ENCODE peak calls at places on chromosomes 2 and 18, in seven cellular contexts. One of them, this sample, is unnamed.

GRCh38 chr2:74440378-74441110 is 1.2 kb downstream of the RTKN start:
- DNase-seq in HCT116: peak
- DNase-seq in K562: peak
- DNase-seq in GM12878: no peak
- DNase-seq in H1: peak
- DNase-seq in HepG2: peak
- DNase-seq in SK-N-SH: peak
- DNase-seq in this sample: peak

GRCh38 chr2:41782306-41783158 is 265.3 kb upstream of the PKDCC start:
- DNase-seq in SK-N-SH: peak
- DNase-seq in K562: peak
- DNase-seq in GM12878: peak
- DNase-seq in H1: no peak
- DNase-seq in HCT116: peak
- DNase-seq in HepG2: peak
- DNase-seq in this sample: peak

GRCh38 chr2:161796192-161796591 is 172.0 kb downstream of the SLC4A10 start:
- DNase-seq in GM12878: no peak
- DNase-seq in HepG2: peak
- DNase-seq in SK-N-SH: no peak
- DNase-seq in HCT116: no peak
- DNase-seq in H1: no peak
- DNase-seq in K562: no peak
- DNase-seq in this sample: no peak

GRCh38 chr2:84643991-84644390 is 127.7 kb downstream of the DNAH6 start:
- DNase-seq in K562: no peak
- DNase-seq in HepG2: no peak
- DNase-seq in HCT116: no peak
- DNase-seq in H1: no peak
- DNase-seq in SK-N-SH: no peak
- DNase-seq in GM12878: no peak
- DNase-seq in this sample: no peak

GRCh38 chr18:40866013-40866644 is 1088.9 kb upstream of the PIK3C3 start:
- DNase-seq in HCT116: no peak
- DNase-seq in H1: no peak
- DNase-seq in HepG2: no peak
- DNase-seq in SK-N-SH: no peak
- DNase-seq in K562: no peak
- DNase-seq in GM12878: no peak
- DNase-seq in this sample: no peak

GRCh38 chr2:68766378-68766845 is 31.8 kb downstream of the ARHGAP25 start:
- DNase-seq in H1: no peak
- DNase-seq in K562: no peak
- DNase-seq in SK-N-SH: no peak
- DNase-seq in GM12878: no peak
- DNase-seq in HepG2: no peak
- DNase-seq in HCT116: no peak
- DNase-seq in this sample: no peak

GRCh38 chr2:28419003-28419704 is 26.5 kb downstream of the FOSL2 start:
- DNase-seq in H1: no peak
- DNase-seq in HepG2: peak
- DNase-seq in K562: peak
- DNase-seq in HCT116: no peak
- DNase-seq in SK-N-SH: no peak
- DNase-seq in GM12878: no peak
- DNase-seq in this sample: no peak

GRCh38 chr2:165877565-165878550 is 75.7 kb downstream of the TTC21B start:
- DNase-seq in H1: no peak
- DNase-seq in SK-N-SH: no peak
- DNase-seq in HepG2: no peak
- DNase-seq in K562: no peak
- DNase-seq in GM12878: peak
- DNase-seq in HCT116: no peak
- DNase-seq in this sample: no peak

GRCh38 chr2:101762451-101763171 is 65.1 kb downstream of the MAP4K4 start:
- DNase-seq in HCT116: no peak
- DNase-seq in H1: no peak
- DNase-seq in HepG2: no peak
- DNase-seq in K562: no peak
- DNase-seq in GM12878: no peak
- DNase-seq in SK-N-SH: no peak
- DNase-seq in this sample: no peak

GRCh38 chr2:157504623-157505022 is 60.7 kb upstream of the CYTIP start:
- DNase-seq in K562: no peak
- DNase-seq in SK-N-SH: no peak
- DNase-seq in HepG2: no peak
- DNase-seq in GM12878: no peak
- DNase-seq in HCT116: no peak
- DNase-seq in H1: no peak
- DNase-seq in this sample: no peak

GRCh38 chr2:62142054-62142453 is 53.9 kb upstream of the B3GNT2 start:
- DNase-seq in K562: no peak
- DNase-seq in H1: no peak
- DNase-seq in HepG2: no peak
- DNase-seq in HCT116: no peak
- DNase-seq in SK-N-SH: no peak
- DNase-seq in GM12878: peak
- DNase-seq in this sample: no peak

GRCh38 chr2:18999198-18999597 is 359.2 kb downstream of the OSR1 start:
- DNase-seq in GM12878: no peak
- DNase-seq in SK-N-SH: no peak
- DNase-seq in K562: no peak
- DNase-seq in HCT116: no peak
- DNase-seq in HepG2: no peak
- DNase-seq in H1: no peak
- DNase-seq in this sample: no peak

GRCh38 chr2:40178971-40179370 is 272.9 kb downstream of the SLC8A1 start:
- DNase-seq in HepG2: no peak
- DNase-seq in GM12878: no peak
- DNase-seq in HCT116: no peak
- DNase-seq in SK-N-SH: no peak
- DNase-seq in H1: no peak
- DNase-seq in K562: no peak
- DNase-seq in this sample: no peak

GRCh38 chr2:216195565-216195978 is 86.4 kb downstream of the XRCC5 start:
- DNase-seq in GM12878: no peak
- DNase-seq in HCT116: no peak
- DNase-seq in K562: no peak
- DNase-seq in H1: no peak
- DNase-seq in HepG2: no peak
- DNase-seq in SK-N-SH: no peak
- DNase-seq in this sample: no peak

GRCh38 chr2:156625360-156625995 is 189.3 kb downstream of the GPD2 start:
- DNase-seq in SK-N-SH: no peak
- DNase-seq in H1: no peak
- DNase-seq in HCT116: no peak
- DNase-seq in K562: no peak
- DNase-seq in HepG2: no peak
- DNase-seq in GM12878: no peak
- DNase-seq in this sample: no peak

GRCh38 chr2:52084760-52085159 is 1052.8 kb upstream of the NRXN1 start:
- DNase-seq in SK-N-SH: no peak
- DNase-seq in HCT116: peak
- DNase-seq in K562: no peak
- DNase-seq in H1: no peak
- DNase-seq in GM12878: no peak
- DNase-seq in HepG2: no peak
- DNase-seq in this sample: no peak

GRCh38 chr18:10215444-10215843 is 239.0 kb upstream of the APCDD1 start:
- DNase-seq in GM12878: no peak
- DNase-seq in HepG2: no peak
- DNase-seq in SK-N-SH: no peak
- DNase-seq in K562: no peak
- DNase-seq in HCT116: no peak
- DNase-seq in H1: no peak
- DNase-seq in this sample: no peak

GRCh38 chr18:58540381-58540943 is 88.4 kb downstream of the ALPK2 start:
- DNase-seq in HepG2: no peak
- DNase-seq in K562: no peak
- DNase-seq in H1: no peak
- DNase-seq in GM12878: no peak
- DNase-seq in HCT116: no peak
- DNase-seq in SK-N-SH: no peak
- DNase-seq in this sample: no peak

GRCh38 chr18:58541137-58541788 is 87.6 kb downstream of the ALPK2 start:
- DNase-seq in HepG2: no peak
- DNase-seq in SK-N-SH: no peak
- DNase-seq in H1: peak
- DNase-seq in K562: no peak
- DNase-seq in GM12878: no peak
- DNase-seq in HCT116: peak
- DNase-seq in this sample: no peak

GRCh38 chr18:58539659-58540380 is 89.1 kb downstream of the ALPK2 start:
- DNase-seq in H1: no peak
- DNase-seq in SK-N-SH: no peak
- DNase-seq in HepG2: peak
- DNase-seq in K562: no peak
- DNase-seq in GM12878: no peak
- DNase-seq in HCT116: no peak
- DNase-seq in this sample: no peak

GRCh38 chr18:58542426-58543159 is 86.3 kb downstream of the ALPK2 start:
- DNase-seq in HepG2: no peak
- DNase-seq in SK-N-SH: no peak
- DNase-seq in K562: no peak
- DNase-seq in H1: no peak
- DNase-seq in GM12878: no peak
- DNase-seq in HCT116: no peak
- DNase-seq in this sample: no peak

GRCh38 chr18:58541789-58542425 is 87.0 kb downstream of the ALPK2 start:
- DNase-seq in HCT116: peak
- DNase-seq in H1: no peak
- DNase-seq in HepG2: peak
- DNase-seq in SK-N-SH: no peak
- DNase-seq in GM12878: peak
- DNase-seq in K562: no peak
- DNase-seq in this sample: no peak
- TF ChIP-seq JUND in HCT116: peak
- TF ChIP-seq JUND in H1: no peak
- TF ChIP-seq JUND in HepG2: no peak
- TF ChIP-seq JUND in SK-N-SH: peak
- TF ChIP-seq JUND in GM12878: no peak
- TF ChIP-seq JUND in K562: no peak
- TF ChIP-seq JUND in this sample: no peak

GRCh38 chr2:221844966-221845365 is 272.9 kb upstream of the EPHA4 start:
- DNase-seq in HCT116: no peak
- DNase-seq in K562: no peak
- DNase-seq in HepG2: no peak
- DNase-seq in GM12878: no peak
- DNase-seq in H1: no peak
- DNase-seq in SK-N-SH: no peak
- DNase-seq in this sample: peak

GRCh38 chr2:221851531-221852045 is 279.5 kb upstream of the EPHA4 start:
- DNase-seq in HepG2: no peak
- DNase-seq in SK-N-SH: no peak
- DNase-seq in H1: no peak
- DNase-seq in GM12878: no peak
- DNase-seq in K562: no peak
- DNase-seq in HCT116: no peak
- DNase-seq in this sample: no peak

GRCh38 chr2:221853297-221853696 is 281.2 kb upstream of the EPHA4 start:
- DNase-seq in H1: no peak
- DNase-seq in HepG2: no peak
- DNase-seq in K562: no peak
- DNase-seq in HCT116: no peak
- DNase-seq in GM12878: no peak
- DNase-seq in SK-N-SH: no peak
- DNase-seq in this sample: no peak

GRCh38 chr2:221848286-221848685 is 276.2 kb upstream of the EPHA4 start:
- DNase-seq in HCT116: no peak
- DNase-seq in GM12878: no peak
- DNase-seq in HepG2: no peak
- DNase-seq in SK-N-SH: no peak
- DNase-seq in K562: no peak
- DNase-seq in H1: no peak
- DNase-seq in this sample: no peak

DNA sequence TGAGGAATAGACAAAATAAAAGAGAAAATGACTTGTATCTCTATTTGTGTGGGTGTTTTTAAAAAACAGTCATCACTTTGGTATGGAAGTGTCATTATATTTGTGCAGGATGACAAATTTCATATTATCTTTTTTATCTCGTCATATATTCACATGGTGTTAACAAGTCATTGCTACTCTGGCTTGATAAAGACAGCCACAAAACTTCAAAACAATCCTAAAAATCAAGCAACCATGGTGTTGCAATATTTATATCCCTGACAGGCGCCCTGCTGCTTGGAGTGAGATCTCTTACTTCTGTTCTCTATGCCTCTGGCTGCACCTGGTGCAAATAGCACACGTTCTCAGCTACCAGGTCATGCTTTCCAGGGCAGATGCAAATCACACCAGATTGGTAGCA is 278.0 kb upstream of the EPHA4 start:
- DNase-seq in H1: no peak
- DNase-seq in HepG2: no peak
- DNase-seq in K562: no peak
- DNase-seq in SK-N-SH: no peak
- DNase-seq in GM12878: no peak
- DNase-seq in HCT116: no peak
- DNase-seq in this sample: no peak
- TF ChIP-seq JUND in H1: no peak
- TF ChIP-seq JUND in HepG2: no peak
- TF ChIP-seq JUND in K562: no peak
- TF ChIP-seq JUND in SK-N-SH: no peak
- TF ChIP-seq JUND in GM12878: no peak
- TF ChIP-seq JUND in HCT116: no peak
- TF ChIP-seq JUND in this sample: no peak

GRCh38 chr2:44956841-44957240 is 15.3 kb downstream of the SIX3 start:
- DNase-seq in SK-N-SH: no peak
- DNase-seq in H1: no peak
- DNase-seq in HCT116: no peak
- DNase-seq in GM12878: no peak
- DNase-seq in HepG2: no peak
- DNase-seq in K562: no peak
- DNase-seq in this sample: no peak
- TF ChIP-seq JUND in SK-N-SH: no peak
- TF ChIP-seq JUND in H1: no peak
- TF ChIP-seq JUND in HCT116: no peak
- TF ChIP-seq JUND in GM12878: no peak
- TF ChIP-seq JUND in HepG2: no peak
- TF ChIP-seq JUND in K562: no peak
- TF ChIP-seq JUND in this sample: no peak

DNA sequence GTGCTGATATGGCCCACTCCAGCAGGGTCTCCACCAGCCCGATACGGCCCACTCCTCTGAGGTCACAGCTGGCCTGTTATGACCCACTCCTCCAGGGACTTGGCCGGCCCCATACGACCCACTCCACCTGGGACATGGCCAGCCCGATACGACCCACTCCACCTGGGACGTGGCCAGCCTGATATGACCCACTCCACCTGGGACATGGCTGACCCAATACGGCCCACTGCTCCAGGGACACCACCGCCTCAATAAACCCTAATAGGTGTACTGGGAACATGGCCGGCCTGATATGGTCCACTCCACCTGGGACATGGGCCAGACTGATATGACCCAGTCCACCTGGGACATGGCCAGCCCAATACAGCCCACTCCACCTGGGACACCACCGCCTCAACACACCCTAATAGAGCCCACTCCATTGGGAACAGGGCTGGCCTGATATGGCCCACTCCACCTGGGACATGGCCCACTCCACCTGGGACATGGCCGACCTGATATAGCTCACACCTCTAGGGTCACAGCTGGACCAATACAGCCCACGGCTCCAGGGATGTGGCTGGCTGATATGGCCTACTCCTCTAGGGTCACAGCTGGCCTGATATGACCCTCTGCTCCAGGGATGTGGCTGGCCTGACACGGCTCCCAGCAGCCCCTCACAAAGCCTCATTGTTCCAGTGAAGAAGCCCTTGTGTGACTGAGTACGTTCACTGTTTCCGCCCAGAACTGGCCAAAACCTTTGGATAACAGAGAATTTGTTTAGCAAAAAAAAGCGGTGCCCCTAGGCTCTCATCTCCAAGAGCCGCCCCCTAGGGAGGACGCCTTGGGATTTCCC is 245.6 kb downstream of the HDAC4 start:
- DNase-seq in HepG2: no peak
- DNase-seq in K562: no peak
- DNase-seq in H1: no peak
- DNase-seq in GM12878: no peak
- DNase-seq in HCT116: no peak
- DNase-seq in SK-N-SH: no peak
- DNase-seq in this sample: no peak
- TF ChIP-seq JUND in HepG2: no peak
- TF ChIP-seq JUND in K562: no peak
- TF ChIP-seq JUND in H1: no peak
- TF ChIP-seq JUND in GM12878: no peak
- TF ChIP-seq JUND in HCT116: no peak
- TF ChIP-seq JUND in SK-N-SH: no peak
- TF ChIP-seq JUND in this sample: no peak